ENCODE peak calls at places on chromosomes 1 and 21, in seven cellular contexts. X, P, L, W, D, S and G are unnamed samples.

GRCh38 chr1:222413436-222413835 is 134.5 kb downstream of the HHIPL2 start:
- DNase-seq in X (no peak), P (no peak), L (peak), W (peak), D (no peak), S (no peak), G (no peak)

GRCh38 chr1:117059334-117059677 is 820 bp upstream of the TTF2 start:
- DNase-seq in X (peak), P (peak), L (no peak), W (no peak), D (peak), S (peak), G (peak)

GRCh38 chr21:32921632-32922230 is 104.0 kb upstream of the OLIG2 start:
- DNase-seq in X (peak), P (peak), L (peak), W (peak), D (peak), S (no peak), G (no peak)

GRCh38 chr1:108007070-108007469 is 42.1 kb upstream of the VAV3 start:
- DNase-seq in X (no peak), P (no peak), L (no peak), W (no peak), D (no peak), S (no peak), G (no peak)

GRCh38 chr1:84617349-84617748 is 43.1 kb upstream of the CTBS start:
- DNase-seq in X (no peak), P (no peak), L (no peak), W (peak), D (no peak), S (no peak), G (no peak)

GRCh38 chr1:58047265-58047858 is 499.2 kb downstream of the OMA1 start:
- DNase-seq in X (peak), P (peak), L (peak), W (no peak), D (peak), S (no peak), G (no peak)

GRCh38 chr1:155057104-155057503 is 6.0 kb downstream of the ADAM15 start:
- DNase-seq in X (no peak), P (no peak), L (no peak), W (no peak), D (no peak), S (no peak), G (no peak)

GRCh38 chr1:31701137-31701736 is 2.6 kb downstream of the COL16A1 start:
- DNase-seq in X (peak), P (peak), L (peak), W (peak), D (peak), S (peak), G (peak)

GRCh38 chr1:919271-919872 is 4.4 kb upstream of the SAMD11 start:
- DNase-seq in X (no peak), P (no peak), L (no peak), W (no peak), D (peak), S (no peak), G (peak)

GRCh38 chr1:6889875-6890480 is 104.7 kb downstream of the CAMTA1 start:
- DNase-seq in X (peak), P (peak), L (peak), W (peak), D (no peak), S (no peak), G (peak)

GRCh38 chr1:38964140-38964548 is 22.5 kb upstream of the RHBDL2 start:
- DNase-seq in X (peak), P (no peak), L (no peak), W (no peak), D (no peak), S (no peak), G (no peak)

GRCh38 chr1:241702436-241702835 is 50.4 kb downstream of the WDR64 start:
- DNase-seq in X (peak), P (no peak), L (peak), W (peak), D (no peak), S (no peak), G (no peak)

GRCh38 chr1:203083463-203083921 is 2.3 kb downstream of the MYOG start:
- DNase-seq in X (no peak), P (no peak), L (no peak), W (no peak), D (no peak), S (no peak), G (no peak)

GRCh38 chr1:35461966-35462651 is 95.1 kb downstream of the KIAA0319L start:
- DNase-seq in X (no peak), P (no peak), L (no peak), W (no peak), D (no peak), S (no peak), G (no peak)

GRCh38 chr1:70840260-70840953 is 207.2 kb downstream of the PTGER3 start:
- DNase-seq in X (no peak), P (no peak), L (peak), W (no peak), D (no peak), S (no peak), G (no peak)

GRCh38 chr1:228511539-228512445 is 24.6 kb downstream of the RNF187 start:
- DNase-seq in X (no peak), P (no peak), L (no peak), W (no peak), D (no peak), S (no peak), G (no peak)

GRCh38 chr1:31880957-31881697 is 57.0 kb downstream of the PTP4A2 start:
- DNase-seq in X (no peak), P (no peak), L (peak), W (peak), D (no peak), S (no peak), G (no peak)

GRCh38 chr1:81113688-81114087 is 687.0 kb upstream of the ADGRL2 start:
- DNase-seq in X (no peak), P (no peak), L (no peak), W (peak), D (no peak), S (no peak), G (no peak)

GRCh38 chr1:144101397-144102050 is 129.7 kb upstream of the FAM72C start:
- DNase-seq in X (peak), P (peak), L (peak), W (no peak), D (peak), S (peak), G (peak)

GRCh38 chr21:41888749-41889376 is 9.7 kb upstream of the PRDM15 start:
- DNase-seq in X (no peak), P (no peak), L (no peak), W (no peak), D (no peak), S (no peak), G (no peak)

DNA sequence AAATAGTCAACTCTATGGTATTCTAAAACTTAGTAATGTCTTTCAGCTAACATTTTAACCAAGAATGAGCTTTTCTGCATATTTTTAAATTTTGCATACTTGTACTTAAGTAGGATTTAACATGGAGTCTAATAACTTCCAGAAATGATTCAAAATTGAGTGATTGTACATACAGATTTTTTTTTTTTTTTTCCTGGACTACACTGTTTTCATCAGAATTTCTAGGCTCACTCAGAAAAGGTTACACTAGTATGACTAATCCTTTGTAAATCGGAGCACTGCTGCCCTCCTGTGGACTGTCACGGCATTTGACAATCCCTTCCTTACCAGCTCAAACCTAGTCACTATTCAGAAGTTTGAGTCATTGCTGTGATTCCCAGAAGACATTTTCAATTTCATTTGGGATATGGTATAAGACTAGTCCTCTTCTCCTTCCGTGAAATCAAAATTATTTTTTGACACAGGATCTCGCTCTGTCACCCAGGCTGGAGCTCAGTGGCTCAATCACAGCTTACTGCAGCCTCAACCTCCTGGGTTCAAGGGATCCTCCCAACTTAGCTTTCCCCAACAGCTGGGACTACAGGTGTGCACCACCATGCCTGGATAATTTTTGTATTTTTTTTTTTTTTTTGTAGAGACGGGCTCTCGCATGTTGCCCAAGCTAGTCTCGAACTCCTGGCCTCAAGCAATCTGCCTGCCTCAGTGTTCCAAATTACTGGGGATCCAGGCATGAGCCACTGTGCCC is 45.5 kb downstream of the CD46 start:
- DNase-seq in X (peak), P (peak), L (peak), W (peak), D (peak), S (no peak), G (peak)
- H3K27ac ChIP-seq in X (peak), P (peak), L (peak), W (no peak), D (no peak), S (no peak), G (no peak)

GRCh38 chr1:182181167-182181572 is 119.7 kb upstream of the ZNF648 start:
- DNase-seq in X (no peak), P (peak), L (no peak), W (no peak), D (no peak), S (no peak), G (no peak)
- H3K27ac ChIP-seq in X (no peak), P (peak), L (no peak), W (no peak), D (no peak), S (peak), G (no peak)

GRCh38 chr1:201884472-201884871 is 4.2 kb upstream of the SHISA4 start:
- DNase-seq in X (no peak), P (no peak), L (no peak), W (no peak), D (no peak), S (no peak), G (no peak)
- H3K27ac ChIP-seq in X (peak), P (no peak), L (no peak), W (no peak), D (no peak), S (no peak), G (peak)

GRCh38 chr1:92948071-92948470 is 13.2 kb downstream of the DIPK1A start:
- DNase-seq in X (no peak), P (no peak), L (no peak), W (no peak), D (no peak), S (no peak), G (no peak)

GRCh38 chr1:92940541-92940940 is 20.7 kb downstream of the DIPK1A start:
- DNase-seq in X (no peak), P (no peak), L (peak), W (peak), D (no peak), S (no peak), G (no peak)

GRCh38 chr1:92944901-92945747 is 16.1 kb downstream of the DIPK1A start:
- DNase-seq in X (no peak), P (no peak), L (no peak), W (no peak), D (no peak), S (no peak), G (no peak)

GRCh38 chr1:92945748-92946270 is 15.5 kb downstream of the DIPK1A start:
- DNase-seq in X (no peak), P (no peak), L (no peak), W (no peak), D (no peak), S (no peak), G (no peak)

GRCh38 chr1:92943515-92943873 is 17.8 kb downstream of the DIPK1A start:
- DNase-seq in X (no peak), P (no peak), L (no peak), W (no peak), D (no peak), S (no peak), G (no peak)
- H3K27ac ChIP-seq in X (no peak), P (peak), L (no peak), W (no peak), D (no peak), S (no peak), G (no peak)

GRCh38 chr1:56147020-56147419 is 432.3 kb downstream of the PLPP3 start:
- DNase-seq in X (no peak), P (no peak), L (no peak), W (no peak), D (no peak), S (no peak), G (no peak)
- H3K27ac ChIP-seq in X (no peak), P (peak), L (no peak), W (no peak), D (no peak), S (no peak), G (no peak)

DNA sequence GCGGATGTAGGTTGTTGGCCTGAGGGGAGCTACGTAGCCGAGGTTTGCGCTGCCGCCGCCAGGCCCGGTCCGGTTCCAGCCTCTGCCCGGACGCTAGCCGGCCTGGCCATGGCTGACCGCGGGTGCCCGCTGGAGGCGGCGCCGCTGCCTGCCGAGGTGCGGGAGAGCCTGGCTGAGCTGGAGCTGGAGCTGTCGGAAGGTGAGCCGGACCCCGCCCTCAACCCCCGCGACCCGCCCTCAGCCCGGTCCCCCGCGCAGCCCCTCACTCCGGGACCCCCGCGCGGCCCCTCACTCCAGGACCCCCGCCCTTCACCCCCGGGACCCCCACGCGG is 299 bp downstream of the DIP2A start:
- DNase-seq in X (no peak), P (no peak), L (no peak), W (no peak), D (no peak), S (no peak), G (no peak)
- H3K27ac ChIP-seq in X (peak), P (peak), L (peak), W (peak), D (peak), S (peak), G (no peak)

DNA sequence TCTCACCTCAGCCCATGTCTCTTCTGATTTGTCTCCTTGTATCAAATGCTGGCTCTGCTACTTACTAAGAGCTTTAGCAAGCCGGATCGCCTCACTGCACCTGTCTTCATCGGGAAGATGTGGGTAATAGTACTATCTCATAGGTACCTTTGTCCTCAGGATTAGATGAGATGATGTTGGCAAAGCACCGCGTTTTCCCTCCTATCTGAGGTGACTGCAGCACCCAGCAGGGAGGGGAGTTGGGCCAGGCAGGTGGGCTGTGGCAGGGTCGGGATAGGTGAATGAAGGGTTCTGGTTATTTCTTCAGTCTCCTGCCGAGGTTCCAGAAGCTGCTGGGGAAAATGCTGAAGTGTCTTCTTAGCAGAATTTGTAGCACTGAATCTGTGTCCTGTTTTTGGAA is 5.2 kb downstream of the OPRD1 start:
- DNase-seq in X (no peak), P (no peak), L (no peak), W (no peak), D (no peak), S (no peak), G (no peak)
- H3K27ac ChIP-seq in X (no peak), P (no peak), L (no peak), W (no peak), D (no peak), S (no peak), G (no peak)

GRCh38 chr1:15179485-15179883 is 25.9 kb downstream of the TMEM51 start:
- DNase-seq in X (no peak), P (no peak), L (no peak), W (no peak), D (no peak), S (no peak), G (no peak)

GRCh38 chr1:15180189-15180588 is 26.6 kb downstream of the TMEM51 start:
- DNase-seq in X (no peak), P (no peak), L (no peak), W (no peak), D (no peak), S (no peak), G (no peak)

GRCh38 chr1:15176898-15177665 is 23.5 kb downstream of the TMEM51 start:
- DNase-seq in X (no peak), P (no peak), L (no peak), W (no peak), D (no peak), S (peak), G (peak)

GRCh38 chr1:15177710-15178166 is 24.2 kb downstream of the TMEM51 start:
- DNase-seq in X (no peak), P (no peak), L (no peak), W (no peak), D (no peak), S (peak), G (no peak)

DNA sequence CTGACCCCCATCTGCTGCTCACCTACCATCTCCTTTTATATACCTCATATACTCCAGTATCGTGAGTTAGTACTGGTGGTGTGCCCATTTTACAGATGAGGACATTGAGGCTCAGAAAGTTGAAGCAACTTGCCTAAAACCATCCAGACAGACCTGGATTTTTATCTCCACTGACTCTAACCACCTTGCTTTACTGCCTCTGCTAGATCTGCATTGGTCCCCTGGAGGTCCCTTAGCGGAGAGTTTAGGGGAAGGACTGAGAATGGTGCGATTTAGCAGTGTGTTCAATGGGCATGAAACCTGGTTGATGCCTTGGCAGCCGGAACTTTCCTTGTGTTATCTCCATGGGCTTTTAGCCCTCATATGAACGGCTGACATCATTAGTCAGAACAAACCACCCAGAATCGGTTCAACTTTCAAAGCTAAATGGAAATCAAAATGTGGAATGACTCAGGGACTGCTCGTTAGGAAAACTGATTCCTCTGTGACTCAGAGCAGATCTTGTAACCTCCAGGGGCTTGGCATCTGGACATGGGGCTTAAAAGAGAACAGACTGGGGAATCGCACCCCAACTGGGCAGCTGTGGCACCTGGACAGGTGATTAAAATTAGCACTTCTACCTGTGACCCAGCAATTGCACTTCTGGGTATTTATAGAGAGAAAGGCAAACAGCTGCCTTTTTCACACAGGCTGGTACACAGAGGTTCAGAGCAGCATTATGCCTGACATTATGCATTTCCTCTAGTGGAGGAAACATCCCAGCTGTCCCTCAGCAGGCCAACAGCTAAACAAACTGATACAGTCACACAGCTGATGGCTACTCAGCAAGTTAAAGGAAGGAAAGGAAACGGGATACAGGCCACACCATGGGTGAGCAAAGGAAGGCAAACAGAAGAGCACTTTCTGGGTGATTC is 25.3 kb downstream of the TMEM51 start:
- DNase-seq in X (peak), P (no peak), L (peak), W (peak), D (no peak), S (no peak), G (peak)
- H3K27ac ChIP-seq in X (peak), P (peak), L (peak), W (peak), D (peak), S (peak), G (no peak)